ENCODE peak calls at places on chromosomes 5 and 9, in ten cellular contexts. Y is neural progenitor cell, L is AG04450, Z is left lung, R is choroid plexus epithelial cell, B is IMR-90, G is left ventricle myocardium inferior, P is esophagus squamous epithelium, K is tibial nerve, O is epithelial cell of esophagus. N is an unnamed sample.

GRCh38 chr5:1997640-1998347 is 115.1 kb upstream of the IRX4 start:
- DNase-seq in Y (no peak), L (no peak), Z (no peak), R (no peak), B (no peak), G (no peak), P (no peak), K (no peak), O (no peak), N (no peak)

GRCh38 chr5:176775409-176775808 is 35.0 kb upstream of the UNC5A start:
- DNase-seq in Y (no peak), L (no peak), Z (no peak), R (no peak), B (no peak), G (no peak), P (no peak), K (no peak), O (no peak), N (no peak)

GRCh38 chr9:116247791-116248343 is 94.3 kb downstream of the PAPPA start:
- DNase-seq in Y (no peak), L (no peak), Z (no peak), R (no peak), B (no peak), G (no peak), P (no peak), K (no peak), O (no peak), N (peak; percentile 53)

GRCh38 chr5:58497956-58498942 is 7.0 kb downstream of the GAPT start:
- DNase-seq in Y (peak; percentile 46), L (peak; percentile 6), Z (no peak), R (peak; percentile 64), B (peak; percentile 41), G (no peak), P (no peak), K (no peak), O (peak; percentile 53), N (peak; percentile 53)

GRCh38 chr5:36897616-36898015 is 21.0 kb downstream of the NIPBL start:
- DNase-seq in Y (no peak), L (no peak), Z (no peak), R (peak; percentile 52), B (peak; percentile 80), G (no peak), P (no peak), K (no peak), O (peak; percentile 16), N (peak; percentile 53)

GRCh38 chr9:133945977-133946753 is 46.0 kb downstream of the VAV2 start:
- DNase-seq in Y (no peak), L (no peak), Z (no peak), R (no peak), B (no peak), G (peak; percentile 5), P (no peak), K (no peak), O (no peak), N (no peak)

GRCh38 chr9:134322781-134323241 is 3.4 kb upstream of the RXRA start:
- DNase-seq in Y (no peak), L (no peak), Z (peak; percentile 24), R (no peak), B (no peak), G (peak; percentile 6), P (no peak), K (no peak), O (no peak), N (no peak)

GRCh38 chr9:116157436-116158138 is 4.0 kb downstream of the PAPPA start:
- DNase-seq in Y (peak; percentile 81), L (no peak), Z (no peak), R (peak; percentile 73), B (peak; percentile 60), G (no peak), P (no peak), K (no peak), O (no peak), N (peak; percentile 62)

GRCh38 chr9:4904322-4905134 is 80.5 kb upstream of the JAK2 start:
- DNase-seq in Y (no peak), L (peak; percentile 43), Z (no peak), R (peak; percentile 71), B (peak; percentile 74), G (no peak), P (no peak), K (no peak), O (peak; percentile 43), N (peak; percentile 84)
- H3K4me3 ChIP-seq in Y (no peak overlapping the region), L (no peak overlapping the region), Z (no peak overlapping the region), R (no peak overlapping the region), B (no peak overlapping the region), G (no peak overlapping the region), P (no peak overlapping the region), K (no peak overlapping the region), O (no peak overlapping the region), N (no peak overlapping the region)

DNA sequence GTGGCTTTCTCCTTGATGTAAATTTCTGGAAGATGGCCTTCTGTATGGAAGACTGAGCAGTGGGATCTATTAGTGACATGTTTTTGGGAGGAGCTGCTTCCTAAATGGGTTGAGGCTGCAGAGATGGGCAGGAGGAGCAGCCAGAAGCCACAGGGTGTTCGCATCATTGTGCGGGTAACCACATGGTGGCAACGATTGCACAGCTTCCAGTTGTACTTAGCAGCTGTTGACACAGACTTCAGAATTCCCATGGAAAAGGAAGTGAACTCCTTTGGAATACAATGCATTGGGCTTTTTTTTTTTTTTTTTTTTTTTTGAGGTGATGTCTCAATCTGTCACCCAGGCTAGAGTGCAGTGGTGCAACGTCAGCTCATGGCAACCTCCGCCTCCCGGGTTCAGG is 297.3 kb downstream of the NR3C1 start:
- DNase-seq in Y (peak; percentile 69), L (no peak), Z (no peak), R (peak; percentile 31), B (peak; percentile 77), G (no peak), P (no peak), K (no peak), O (peak; percentile 55), N (peak; percentile 69)
- TF ChIP-seq CTCF in Y (peak; percentile 52), L (peak; percentile 21), Z (no peak), R (peak; percentile 13), B (peak; percentile 46), G (peak; percentile 46), P (no peak), K (no peak), O (peak; percentile 44), N (peak; percentile 12)

DNA sequence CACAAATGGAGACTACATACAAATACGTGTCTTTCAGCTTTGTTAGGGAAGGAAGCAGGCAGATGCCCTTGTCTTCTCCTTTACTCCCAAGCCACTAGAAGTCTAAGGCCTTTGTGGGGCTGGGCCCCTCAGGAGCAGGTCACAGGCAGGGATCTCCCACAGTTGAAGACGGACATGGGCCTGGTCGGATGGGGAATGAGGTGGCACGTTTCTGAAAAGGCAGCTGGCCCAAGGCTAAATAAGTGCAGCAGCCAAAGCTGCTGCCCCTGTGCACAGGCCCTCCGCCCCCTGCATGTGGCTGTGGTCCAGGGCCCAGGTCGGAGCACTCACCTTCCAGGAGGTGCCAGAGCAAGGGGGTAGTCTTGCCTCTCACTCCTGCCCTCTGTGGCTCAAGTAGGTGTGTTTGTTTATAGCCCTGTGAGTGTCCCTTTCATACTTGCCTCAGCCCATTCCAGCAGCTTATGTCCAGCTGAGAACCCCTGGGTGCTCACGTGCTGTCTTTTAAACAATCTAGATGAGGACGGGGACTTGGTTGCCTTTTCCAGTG is 1.8 kb downstream of the SQSTM1 start:
- DNase-seq in Y (no peak), L (no peak), Z (no peak), R (no peak), B (no peak), G (no peak), P (no peak), K (no peak), O (no peak), N (no peak)
- H3K4me3 ChIP-seq in Y (no peak overlapping the region), L (peak overlapping the region; percentile 94), Z (peak overlapping the region; percentile 96), R (peak overlapping the region; percentile 97), B (peak overlapping the region; percentile 87), G (peak overlapping the region; percentile 91), P (peak overlapping the region; percentile 76), K (peak overlapping the region; percentile 31), O (peak overlapping the region; percentile 73), N (peak overlapping the region; percentile 95)

DNA sequence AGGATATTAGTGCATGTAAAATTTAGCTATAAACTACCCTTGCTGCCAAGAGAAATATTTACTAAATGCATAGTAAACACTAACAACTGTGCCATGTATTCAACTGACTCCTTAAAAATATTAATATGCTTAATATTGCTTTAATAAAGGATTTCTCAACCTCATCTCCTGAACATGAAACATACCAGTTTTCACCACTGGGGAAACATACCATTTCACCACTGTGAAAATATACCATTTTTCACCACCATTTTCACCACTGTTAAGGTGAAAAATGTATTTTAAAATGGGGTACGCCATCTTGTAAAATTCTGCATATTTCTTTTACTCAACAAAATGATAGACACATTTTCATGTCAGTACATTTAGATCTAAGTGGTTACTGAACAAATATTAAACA is 4.5 kb downstream of the RAB14 start:
- DNase-seq in Y (no peak), L (no peak), Z (no peak), R (no peak), B (no peak), G (no peak), P (no peak), K (no peak), O (no peak), N (no peak)
- TF ChIP-seq CTCF in Y (no peak), L (peak; percentile 28), Z (no peak), R (no peak), B (no peak), G (peak; percentile 14), P (peak; percentile 23), K (no peak), O (no peak), N (peak; percentile 22)

GRCh38 chr5:128101676-128102075 is 18.1 kb downstream of the SLC12A2 start:
- DNase-seq in Y (no peak), L (no peak), Z (no peak), R (no peak), B (no peak), G (no peak), P (no peak), K (no peak), O (no peak), N (no peak)

GRCh38 chr5:128097224-128097623 is 13.7 kb downstream of the SLC12A2 start:
- DNase-seq in Y (no peak), L (no peak), Z (no peak), R (no peak), B (no peak), G (no peak), P (no peak), K (no peak), O (no peak), N (no peak)

GRCh38 chr5:128100860-128101557 is 17.4 kb downstream of the SLC12A2 start:
- DNase-seq in Y (no peak), L (no peak), Z (no peak), R (no peak), B (no peak), G (no peak), P (no peak), K (no peak), O (no peak), N (no peak)

GRCh38 chr5:128099944-128100343 is 16.4 kb downstream of the SLC12A2 start:
- DNase-seq in Y (no peak), L (no peak), Z (no peak), R (no peak), B (peak; percentile 54), G (no peak), P (no peak), K (no peak), O (no peak), N (no peak)

GRCh38 chr5:128097781-128098180 is 14.2 kb downstream of the SLC12A2 start:
- DNase-seq in Y (no peak), L (no peak), Z (no peak), R (no peak), B (no peak), G (no peak), P (no peak), K (no peak), O (no peak), N (no peak)
- H3K4me3 ChIP-seq in Y (no peak overlapping the region), L (no peak overlapping the region), Z (no peak overlapping the region), R (no peak overlapping the region), B (no peak overlapping the region), G (no peak overlapping the region), P (no peak overlapping the region), K (no peak overlapping the region), O (no peak overlapping the region), N (no peak overlapping the region)

N was measured in fibroblast of the aortic adventitia.